ENCODE peak calls at places on chromosome 15, in six cellular contexts. H is SW480; C is endothelial cell; P is activated CD4-positive, alpha-beta T cell treated with anti-CD3 and anti-CD28 coated beads, Interleukin-2, amount 50 U/mL, for 1 hour; T is RWPE1; F is NK-92 treated with Interleukin-12 subunit alpha and Interleukin-12 subunit beta, amount 100 ng/mL, for 24 hours. G is an unnamed sample.

GRCh38 chr15:40466426-40467259 is 4.1 kb upstream of the CHST14 start:
- DNase-seq in T (no peak), H (no peak), C (no peak), P (no peak), F (no peak), G (no peak)

GRCh38 chr15:98085003-98085639 is 124.6 kb downstream of the ARRDC4 start:
- DNase-seq in F (no peak), H (peak; percentile 58), T (peak; percentile 59), C (peak; percentile 36), P (peak; percentile 6), G (peak; percentile 84)

GRCh38 chr15:53910236-53910849 is 67.9 kb upstream of the UNC13C start:
- DNase-seq in H (peak; percentile 34), C (no peak), T (peak; percentile 81), P (no peak), F (no peak), G (peak; percentile 96)

GRCh38 chr15:99717129-99718024 is 15.9 kb downstream of the LYSMD4 start:
- DNase-seq in H (no peak), F (no peak), C (no peak), T (no peak), P (no peak), G (no peak)

GRCh38 chr15:31248951-31249350 is 77.7 kb upstream of the KLF13 start:
- DNase-seq in P (no peak), H (no peak), F (no peak), C (no peak), T (no peak), G (no peak)

GRCh38 chr15:77904901-77905300 is 172.6 kb downstream of the TBC1D2B start:
- DNase-seq in F (no peak), T (no peak), C (no peak), P (no peak), H (no peak), G (no peak)

GRCh38 chr15:22877122-22877521 is 38.7 kb downstream of the NIPA2 start:
- DNase-seq in C (no peak), P (no peak), H (no peak), F (no peak), T (no peak), G (no peak)

GRCh38 chr15:39878401-39878775 is 41.7 kb downstream of the GPR176 start:
- DNase-seq in C (no peak), H (no peak), F (no peak), P (no peak), T (no peak), G (no peak)

GRCh38 chr15:83810110-83810509 is 156.2 kb downstream of the ADAMTSL3 start:
- DNase-seq in T (peak; percentile 28), H (no peak), C (no peak), F (no peak), P (no peak), G (peak; percentile 85)

GRCh38 chr15:62736756-62737155 is 305.8 kb upstream of the TPM1 start:
- DNase-seq in T (no peak), C (no peak), F (no peak), P (no peak), H (no peak), G (no peak)

GRCh38 chr15:58830556-58830955 is 59.5 kb downstream of the MINDY2 start:
- DNase-seq in F (no peak), P (no peak), T (no peak), H (no peak), C (no peak), G (no peak)

GRCh38 chr15:36334059-36334458 is 245.4 kb upstream of the CDIN1 start:
- DNase-seq in C (no peak), T (no peak), F (no peak), P (no peak), H (no peak), G (peak; percentile 28)

GRCh38 chr15:84747423-84748273 is 744 bp upstream of the ZNF592 start:
- DNase-seq in H (peak; percentile 78), F (peak; percentile 86), P (peak; percentile 70), C (peak; percentile 74), T (peak; percentile 68), G (peak; percentile 73)

GRCh38 chr15:67551207-67551743 is 8.8 kb downstream of the MAP2K5 start:
- DNase-seq in C (no peak), F (no peak), P (no peak), H (no peak), T (no peak), G (no peak)

GRCh38 chr15:60374628-60375081 is 23.1 kb downstream of the ANXA2 start:
- DNase-seq in H (peak; percentile 93), C (no peak), T (peak; percentile 88), F (no peak), P (no peak), G (peak; percentile 97)

GRCh38 chr15:57694264-57694663 is 12.2 kb upstream of the POLR2M start:
- DNase-seq in T (no peak), F (no peak), H (no peak), C (no peak), P (no peak), G (no peak)

GRCh38 chr15:78322243-78322642 is 17.9 kb upstream of the CRABP1 start:
- DNase-seq in T (no peak), F (no peak), P (no peak), C (peak; percentile 31), H (no peak), G (peak; percentile 83)

GRCh38 chr15:33044598-33044997 is 149.9 kb downstream of the FMN1 start:
- DNase-seq in H (no peak), T (no peak), F (no peak), C (no peak), P (no peak), G (no peak)

GRCh38 chr15:67406257-67406861 is 114.6 kb upstream of the C15orf61 start:
- DNase-seq in T (no peak), F (no peak), P (no peak), C (no peak), H (no peak), G (peak; percentile 20)